ENCODE peak calls at places on chromosome 4, in seven cellular contexts. I, G, U, Z, T, D and E are unnamed samples.

GRCh38 chr4:5955856-5956255 is 62.4 kb downstream of the C4orf50 start:
- DNase-seq in T (no peak), I (no peak), D (no peak), G (no peak), Z (no peak), U (no peak), E (no peak)

GRCh38 chr4:124132161-124132560 is 580.4 kb downstream of the ANKRD50 start:
- DNase-seq in G (no peak), T (no peak), Z (no peak), U (no peak), I (no peak), D (no peak), E (no peak)

GRCh38 chr4:88623097-88623496 is 30.8 kb downstream of the HERC3 start:
- DNase-seq in U (no peak), Z (no peak), T (no peak), D (peak), G (no peak), I (no peak), E (peak)

GRCh38 chr4:107058828-107059227 is 22.7 kb upstream of the DKK2 start:
- DNase-seq in Z (no peak), U (no peak), I (no peak), T (no peak), D (peak), G (no peak), E (no peak)

GRCh38 chr4:168666531-168666930 is 169.7 kb downstream of the PALLD start:
- DNase-seq in Z (no peak), G (no peak), U (no peak), T (no peak), D (peak), I (no peak), E (peak)

GRCh38 chr4:123892368-123892961 is 495.9 kb downstream of the SPRY1 start:
- DNase-seq in G (no peak), I (no peak), U (no peak), T (no peak), Z (no peak), D (no peak), E (no peak)

GRCh38 chr4:80049402-80049801 is 23.6 kb downstream of the ANTXR2 start:
- DNase-seq in I (no peak), G (no peak), U (no peak), T (no peak), Z (no peak), D (no peak), E (no peak)

GRCh38 chr4:156545003-156545785 is 426.4 kb downstream of the PDGFC start:
- DNase-seq in T (no peak), Z (no peak), G (no peak), U (no peak), D (no peak), I (no peak), E (no peak)

GRCh38 chr4:18103876-18104275 is 82.3 kb upstream of the LCORL start:
- DNase-seq in I (no peak), G (no peak), T (no peak), D (no peak), U (no peak), Z (no peak), E (no peak)

GRCh38 chr4:148359769-148360168 is 82.4 kb downstream of the NR3C2 start:
- DNase-seq in D (no peak), T (no peak), Z (no peak), U (no peak), G (no peak), I (no peak), E (no peak)

GRCh38 chr4:118941799-118942198 is 53.1 kb downstream of the SYNPO2 start:
- DNase-seq in U (no peak), G (no peak), Z (no peak), I (no peak), T (no peak), D (peak), E (peak)

GRCh38 chr4:74104145-74104544 is 5.2 kb upstream of the CXCL2 start:
- DNase-seq in I (no peak), Z (no peak), T (no peak), U (no peak), G (no peak), D (no peak), E (no peak)

GRCh38 chr4:74042681-74043080 is 4.2 kb upstream of the CXCL3 start:
- DNase-seq in G (no peak), D (no peak), Z (no peak), T (no peak), I (no peak), U (no peak), E (no peak)

GRCh38 chr4:40316333-40316781 is 18.8 kb upstream of the CHRNA9 start:
- DNase-seq in G (no peak), D (peak), T (no peak), U (no peak), Z (no peak), I (no peak), E (peak)

GRCh38 chr4:20832821-20833220 is 132.6 kb downstream of the PACRGL start:
- DNase-seq in D (peak), G (no peak), I (no peak), T (no peak), U (no peak), Z (no peak), E (peak)

GRCh38 chr4:138639018-138639876 is 376.3 kb upstream of the NOCT start:
- DNase-seq in D (peak), U (no peak), I (no peak), G (no peak), T (no peak), Z (no peak), E (peak)

GRCh38 chr4:30720656-30721352 is 635 bp downstream of the PCDH7 start:
- DNase-seq in I (no peak), T (no peak), G (no peak), D (peak), U (no peak), Z (no peak), E (peak)

GRCh38 chr4:107577743-107578142 is 142.3 kb downstream of the PAPSS1 start:
- DNase-seq in U (no peak), I (no peak), D (no peak), T (no peak), G (no peak), Z (no peak), E (no peak)

GRCh38 chr4:5539584-5539983 is 168.8 kb downstream of the EVC2 start:
- DNase-seq in I (no peak), T (no peak), D (no peak), G (no peak), U (no peak), Z (no peak), E (no peak)

GRCh38 chr4:95048296-95048695 is 290.5 kb downstream of the BMPR1B start:
- DNase-seq in T (no peak), I (no peak), Z (no peak), U (no peak), G (no peak), D (no peak), E (no peak)

GRCh38 chr4:123397276-123398150 is 918 bp downstream of the SPRY1 start:
- DNase-seq in D (peak), Z (peak), U (no peak), I (no peak), G (no peak), T (no peak), E (no peak)

GRCh38 chr4:122003335-122003734 is 51.5 kb upstream of the TRPC3 start:
- DNase-seq in D (peak), Z (no peak), G (no peak), T (peak), U (no peak), I (no peak), E (peak)

GRCh38 chr4:80017125-80017854 is 55.7 kb downstream of the ANTXR2 start:
- DNase-seq in T (no peak), G (no peak), I (no peak), U (no peak), Z (no peak), D (peak), E (peak)

GRCh38 chr4:73869130-73870055 is at the start of gene CXCL1:
- DNase-seq in D (no peak), U (no peak), I (peak), Z (no peak), G (no peak), T (no peak), E (peak)

GRCh38 chr4:36394352-36394903 is 113.0 kb downstream of the DTHD1 start:
- DNase-seq in D (peak), T (no peak), G (no peak), I (no peak), Z (no peak), U (no peak), E (no peak)

GRCh38 chr4:101711590-101712255 is 78.8 kb upstream of the BANK1 start:
- DNase-seq in T (no peak), G (no peak), D (no peak), I (no peak), U (no peak), Z (no peak), E (no peak)

GRCh38 chr4:90012918-90013317 is 114.3 kb upstream of the CCSER1 start:
- DNase-seq in D (no peak), Z (no peak), G (no peak), I (no peak), U (no peak), T (no peak), E (no peak)

GRCh38 chr4:43163101-43163792 is 270.7 kb downstream of the GRXCR1 start:
- DNase-seq in Z (no peak), D (peak), U (no peak), T (no peak), G (no peak), I (no peak), E (no peak)

GRCh38 chr4:86496094-86497060 is 97.7 kb upstream of the PTPN13 start:
- DNase-seq in U (no peak), G (no peak), T (peak), D (peak), I (no peak), Z (no peak), E (peak)

GRCh38 chr4:187302456-187302855 is 578.8 kb upstream of the FAT1 start:
- DNase-seq in U (no peak), D (no peak), I (no peak), G (no peak), T (no peak), Z (no peak), E (no peak)